ENCODE peak calls at places on chromosomes 13 and 19, in five cellular contexts. One of them, this sample, is unnamed. For H3K36me3, the result is how much of the 10 kb centered on the place peaks cover.

GRCh38 chr13:113559901-113560644 is 24.5 kb upstream of the TFDP1 start:
- DNase-seq in ascending aorta: peak
- DNase-seq in mucosa of descending colon: no peak
- DNase-seq in HCT116: no peak
- DNase-seq in kidney epithelial cell: no peak
- DNase-seq in this sample: no peak

GRCh38 chr19:29290853-29291252 is 77.9 kb upstream of the UQCRFS1 start:
- DNase-seq in HCT116: no peak
- DNase-seq in ascending aorta: no peak
- DNase-seq in mucosa of descending colon: no peak
- DNase-seq in kidney epithelial cell: no peak
- DNase-seq in this sample: no peak

GRCh38 chr13:78630509-78630908 is 27.2 kb upstream of the POU4F1 start:
- DNase-seq in kidney epithelial cell: no peak
- DNase-seq in mucosa of descending colon: no peak
- DNase-seq in HCT116: no peak
- DNase-seq in ascending aorta: no peak
- DNase-seq in this sample: no peak

GRCh38 chr19:15871570-15871969 is 26.3 kb downstream of the CYP4F2 start:
- DNase-seq in HCT116: peak
- DNase-seq in ascending aorta: peak
- DNase-seq in kidney epithelial cell: no peak
- DNase-seq in mucosa of descending colon: peak
- DNase-seq in this sample: peak

GRCh38 chr13:109393045-109393444 is 393.3 kb downstream of the IRS2 start:
- DNase-seq in kidney epithelial cell: no peak
- DNase-seq in mucosa of descending colon: no peak
- DNase-seq in HCT116: no peak
- DNase-seq in ascending aorta: no peak
- DNase-seq in this sample: no peak

GRCh38 chr13:56528040-56528760 is 612.5 kb upstream of the PRR20A start:
- DNase-seq in kidney epithelial cell: no peak
- DNase-seq in mucosa of descending colon: no peak
- DNase-seq in HCT116: no peak
- DNase-seq in ascending aorta: no peak
- DNase-seq in this sample: no peak

GRCh38 chr19:16330811-16331690 is 6.4 kb downstream of the KLF2 start:
- DNase-seq in ascending aorta: no peak
- DNase-seq in kidney epithelial cell: no peak
- DNase-seq in HCT116: no peak
- DNase-seq in mucosa of descending colon: no peak
- DNase-seq in this sample: no peak

GRCh38 chr19:41597600-41598041 is 21.7 kb downstream of the CEACAM21 start:
- DNase-seq in mucosa of descending colon: no peak
- DNase-seq in kidney epithelial cell: peak
- DNase-seq in HCT116: peak
- DNase-seq in ascending aorta: peak
- DNase-seq in this sample: peak

GRCh38 chr13:109627649-109628048 is 158.7 kb downstream of the IRS2 start:
- DNase-seq in HCT116: no peak
- DNase-seq in ascending aorta: no peak
- DNase-seq in kidney epithelial cell: no peak
- DNase-seq in mucosa of descending colon: no peak
- DNase-seq in this sample: no peak

GRCh38 chr19:36849701-36850645 is 703 bp upstream of the ZNF345 start:
- DNase-seq in mucosa of descending colon: peak
- DNase-seq in ascending aorta: peak
- DNase-seq in kidney epithelial cell: peak
- DNase-seq in HCT116: no peak
- DNase-seq in this sample: peak

GRCh38 chr13:76759877-76760276 is 126.3 kb downstream of the KCTD12 start:
- DNase-seq in mucosa of descending colon: no peak
- DNase-seq in ascending aorta: no peak
- DNase-seq in kidney epithelial cell: no peak
- DNase-seq in HCT116: no peak
- DNase-seq in this sample: no peak

GRCh38 chr19:19776206-19777008 is 43.5 kb upstream of the ZNF14 start:
- DNase-seq in kidney epithelial cell: peak
- DNase-seq in ascending aorta: peak
- DNase-seq in mucosa of descending colon: peak
- DNase-seq in HCT116: peak
- DNase-seq in this sample: peak

GRCh38 chr19:19372656-19373416 is 32.6 kb upstream of the GATAD2A start:
- DNase-seq in ascending aorta: peak
- DNase-seq in HCT116: peak
- DNase-seq in mucosa of descending colon: peak
- DNase-seq in kidney epithelial cell: no peak
- DNase-seq in this sample: peak

GRCh38 chr13:93948523-93948922 is 531.0 kb downstream of the DCT start:
- DNase-seq in HCT116: no peak
- DNase-seq in ascending aorta: no peak
- DNase-seq in kidney epithelial cell: no peak
- DNase-seq in mucosa of descending colon: no peak
- DNase-seq in this sample: no peak

GRCh38 chr13:99740261-99740979 is 231.1 kb downstream of the ZIC5 start:
- DNase-seq in HCT116: no peak
- DNase-seq in ascending aorta: no peak
- DNase-seq in kidney epithelial cell: no peak
- DNase-seq in mucosa of descending colon: no peak
- DNase-seq in this sample: no peak

GRCh38 chr13:32246468-32246867 is 68.7 kb downstream of the ZAR1L start:
- DNase-seq in HCT116: peak
- DNase-seq in ascending aorta: peak
- DNase-seq in mucosa of descending colon: no peak
- DNase-seq in kidney epithelial cell: peak
- DNase-seq in this sample: peak

GRCh38 chr13:48819889-48820288 is 155.8 kb upstream of the FNDC3A start:
- DNase-seq in mucosa of descending colon: no peak
- DNase-seq in kidney epithelial cell: no peak
- DNase-seq in HCT116: no peak
- DNase-seq in ascending aorta: no peak
- DNase-seq in this sample: no peak

GRCh38 chr13:46995874-46996273 is 99.0 kb upstream of the HTR2A start:
- DNase-seq in ascending aorta: no peak
- DNase-seq in mucosa of descending colon: no peak
- DNase-seq in HCT116: no peak
- DNase-seq in kidney epithelial cell: no peak
- DNase-seq in this sample: peak

GRCh38 chr19:16027528-16027927 is 48.8 kb upstream of the TPM4 start:
- DNase-seq in ascending aorta: no peak
- DNase-seq in mucosa of descending colon: no peak
- DNase-seq in HCT116: no peak
- DNase-seq in kidney epithelial cell: no peak
- DNase-seq in this sample: no peak

GRCh38 chr13:44116562-44117315 is 237.0 kb downstream of the LACC1 start:
- DNase-seq in mucosa of descending colon: no peak
- DNase-seq in ascending aorta: no peak
- DNase-seq in HCT116: no peak
- DNase-seq in kidney epithelial cell: no peak
- DNase-seq in this sample: no peak

GRCh38 chr19:3357362-3357730 is 9.0 kb upstream of the NFIC start:
- DNase-seq in HCT116: no peak
- DNase-seq in mucosa of descending colon: no peak
- DNase-seq in kidney epithelial cell: no peak
- DNase-seq in ascending aorta: no peak
- DNase-seq in this sample: no peak

GRCh38 chr19:55172741-55173140 is 6.3 kb upstream of the DNAAF3 start:
- DNase-seq in HCT116: no peak
- DNase-seq in kidney epithelial cell: no peak
- DNase-seq in mucosa of descending colon: no peak
- DNase-seq in ascending aorta: no peak
- DNase-seq in this sample: no peak

DNA sequence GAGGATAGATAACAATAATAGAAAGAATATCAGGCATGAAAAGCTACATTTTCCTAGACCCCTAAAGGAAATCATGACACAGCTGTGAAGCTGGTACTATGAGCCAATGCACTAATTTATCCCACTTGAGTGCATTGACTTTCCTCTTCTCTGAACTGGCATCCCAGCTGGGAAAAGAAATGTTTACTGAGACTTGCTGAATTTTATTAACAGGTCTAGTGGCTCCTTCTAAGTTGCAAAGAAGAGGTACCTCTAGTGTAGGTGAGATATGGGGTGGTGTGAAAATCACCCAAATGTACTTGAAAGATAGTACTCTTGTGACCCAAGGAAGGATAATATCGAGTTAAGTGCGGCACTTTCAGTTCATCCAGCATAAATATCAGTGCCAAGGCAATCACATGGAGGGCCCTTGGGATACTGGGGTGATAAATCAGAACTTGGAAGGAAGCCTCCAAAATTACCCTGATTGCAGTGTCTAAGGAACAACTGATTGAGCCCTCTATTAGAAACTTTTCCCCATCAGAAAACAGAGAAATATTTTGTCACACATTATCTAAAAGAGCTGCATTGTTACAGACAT is 369.2 kb downstream of the PCDH9 start:
- DNase-seq in kidney epithelial cell: no peak
- DNase-seq in HCT116: no peak
- DNase-seq in mucosa of descending colon: no peak
- DNase-seq in ascending aorta: no peak
- DNase-seq in this sample: no peak
- H3K36me3 ChIP-seq in kidney epithelial cell: under half
- H3K36me3 ChIP-seq in HCT116: under half
- H3K36me3 ChIP-seq in mucosa of descending colon: under half
- H3K36me3 ChIP-seq in ascending aorta: under half
- H3K36me3 ChIP-seq in this sample: under half

DNA sequence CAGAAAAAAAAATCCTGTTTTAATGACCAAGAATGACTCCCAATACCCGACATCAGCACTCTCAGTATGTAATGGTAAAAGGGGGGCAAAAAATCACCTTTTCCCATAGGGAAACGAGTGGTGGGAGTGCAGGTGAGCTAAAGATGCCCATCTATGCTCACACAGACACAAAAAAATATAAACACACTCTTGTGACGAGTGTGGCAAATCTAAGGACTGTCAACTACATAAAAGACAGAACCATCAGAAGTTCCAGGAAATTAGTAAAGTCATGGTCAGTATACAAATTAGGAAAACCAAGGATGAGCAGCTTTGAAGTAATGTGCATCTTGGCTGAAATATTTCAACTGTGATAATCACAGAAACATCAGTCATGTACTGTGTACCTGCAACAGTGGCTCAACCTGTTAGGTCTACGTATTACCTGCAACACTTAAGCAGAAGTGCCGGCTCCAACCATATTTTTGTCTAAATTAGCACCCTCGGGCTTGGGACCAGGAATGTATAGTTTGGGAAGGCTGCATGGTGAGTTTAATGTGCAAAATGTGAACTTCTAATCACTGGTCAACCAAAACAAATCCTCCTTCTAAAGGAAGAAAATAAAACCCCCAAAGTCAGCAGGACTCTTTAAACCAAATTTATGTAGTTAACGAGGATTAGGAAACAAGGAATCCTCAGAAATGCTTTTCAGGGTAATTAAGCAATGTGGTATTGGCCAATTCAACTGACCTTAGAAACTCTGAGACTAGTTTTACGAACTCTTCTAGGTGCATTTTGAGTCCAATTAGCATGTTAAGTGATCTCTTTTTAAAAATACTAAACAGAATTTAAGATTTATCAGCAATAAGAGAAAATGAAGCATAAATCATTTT is 24.4 kb downstream of the ANKRD10 start:
- DNase-seq in HCT116: no peak
- DNase-seq in ascending aorta: no peak
- DNase-seq in mucosa of descending colon: no peak
- DNase-seq in kidney epithelial cell: no peak
- DNase-seq in this sample: no peak
- TF ChIP-seq CTCF in HCT116: no peak
- TF ChIP-seq CTCF in ascending aorta: no peak
- TF ChIP-seq CTCF in mucosa of descending colon: no peak
- TF ChIP-seq CTCF in kidney epithelial cell: no peak
- TF ChIP-seq CTCF in this sample: no peak

GRCh38 chr19:31675187-31675913 is 326.1 kb upstream of the TSHZ3 start:
- DNase-seq in HCT116: no peak
- DNase-seq in ascending aorta: no peak
- DNase-seq in kidney epithelial cell: peak
- DNase-seq in mucosa of descending colon: no peak
- DNase-seq in this sample: no peak
- H3K36me3 ChIP-seq in HCT116: under half
- H3K36me3 ChIP-seq in ascending aorta: under half
- H3K36me3 ChIP-seq in kidney epithelial cell: under half
- H3K36me3 ChIP-seq in mucosa of descending colon: under half
- H3K36me3 ChIP-seq in this sample: under half

DNA sequence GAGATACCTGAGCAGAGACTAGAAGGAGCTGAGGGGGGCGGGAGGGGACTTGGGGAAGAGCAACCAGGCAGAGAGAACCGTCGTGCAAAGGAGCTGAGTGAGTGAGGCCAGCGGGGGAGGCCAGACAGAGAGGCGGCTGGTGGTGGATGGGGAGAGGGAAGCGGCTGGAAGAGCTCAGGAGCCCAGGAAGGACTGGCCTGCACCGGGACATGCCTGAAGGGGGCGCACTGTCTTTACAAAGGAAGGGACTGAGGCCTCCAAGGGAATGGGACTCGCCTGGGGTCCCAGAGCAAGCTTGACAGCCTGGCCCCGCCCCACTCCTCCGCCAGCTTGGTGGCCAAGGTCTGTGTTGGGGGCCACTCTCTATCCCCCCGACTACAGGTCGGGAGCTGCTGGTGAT is 14.9 kb downstream of the ONECUT3 start:
- DNase-seq in kidney epithelial cell: no peak
- DNase-seq in HCT116: no peak
- DNase-seq in mucosa of descending colon: no peak
- DNase-seq in ascending aorta: no peak
- DNase-seq in this sample: no peak
- TF ChIP-seq CTCF in kidney epithelial cell: peak
- TF ChIP-seq CTCF in HCT116: no peak
- TF ChIP-seq CTCF in mucosa of descending colon: no peak
- TF ChIP-seq CTCF in ascending aorta: no peak
- TF ChIP-seq CTCF in this sample: peak

GRCh38 chr19:1146418-1146711 is 27.7 kb downstream of the SBNO2 start:
- DNase-seq in ascending aorta: no peak
- DNase-seq in kidney epithelial cell: no peak
- DNase-seq in mucosa of descending colon: no peak
- DNase-seq in HCT116: no peak
- DNase-seq in this sample: no peak

GRCh38 chr19:1146858-1147780 is 26.9 kb downstream of the SBNO2 start:
- DNase-seq in mucosa of descending colon: no peak
- DNase-seq in kidney epithelial cell: no peak
- DNase-seq in HCT116: no peak
- DNase-seq in ascending aorta: no peak
- DNase-seq in this sample: no peak

GRCh38 chr19:1144741-1145140 is 29.3 kb downstream of the SBNO2 start:
- DNase-seq in ascending aorta: no peak
- DNase-seq in kidney epithelial cell: no peak
- DNase-seq in mucosa of descending colon: no peak
- DNase-seq in HCT116: no peak
- DNase-seq in this sample: no peak

GRCh38 chr19:1143828-1144399 is 30.2 kb downstream of the SBNO2 start:
- DNase-seq in ascending aorta: no peak
- DNase-seq in kidney epithelial cell: no peak
- DNase-seq in mucosa of descending colon: no peak
- DNase-seq in HCT116: no peak
- DNase-seq in this sample: no peak

GRCh38 chr19:1145635-1146417 is 28.2 kb downstream of the SBNO2 start:
- DNase-seq in mucosa of descending colon: no peak
- DNase-seq in kidney epithelial cell: no peak
- DNase-seq in HCT116: no peak
- DNase-seq in ascending aorta: no peak
- DNase-seq in this sample: no peak
- H3K36me3 ChIP-seq in mucosa of descending colon: under half
- H3K36me3 ChIP-seq in kidney epithelial cell: under half
- H3K36me3 ChIP-seq in HCT116: under half
- H3K36me3 ChIP-seq in ascending aorta: under half
- H3K36me3 ChIP-seq in this sample: under half

GRCh38 chr19:49213791-49214190 is 56.2 kb downstream of the TRPM4 start:
- DNase-seq in ascending aorta: no peak
- DNase-seq in kidney epithelial cell: no peak
- DNase-seq in HCT116: no peak
- DNase-seq in mucosa of descending colon: no peak
- DNase-seq in this sample: no peak
- TF ChIP-seq CTCF in ascending aorta: no peak
- TF ChIP-seq CTCF in kidney epithelial cell: peak
- TF ChIP-seq CTCF in HCT116: no peak
- TF ChIP-seq CTCF in mucosa of descending colon: no peak
- TF ChIP-seq CTCF in this sample: peak